ENCODE peak calls at places on chromosomes 4 and X, in ten cellular contexts. One of them, this sample, is unnamed.

GRCh38 chrX:102624105-102624504 is 24.8 kb downstream of the ARMCX5 start:
- DNase-seq in SK-N-SH: no peak
- DNase-seq in upper lobe of left lung: no peak
- DNase-seq in GM12878: no peak
- DNase-seq in stomach: no peak
- DNase-seq in HepG2: no peak
- DNase-seq in tibial nerve: no peak
- DNase-seq in suprapubic skin: no peak
- DNase-seq in A549: no peak
- DNase-seq in transverse colon: no peak
- DNase-seq in this sample: no peak

GRCh38 chrX:16433021-16433420 is 216.9 kb upstream of the S100G start:
- DNase-seq in A549: no peak
- DNase-seq in suprapubic skin: no peak
- DNase-seq in upper lobe of left lung: no peak
- DNase-seq in tibial nerve: no peak
- DNase-seq in GM12878: no peak
- DNase-seq in SK-N-SH: no peak
- DNase-seq in transverse colon: no peak
- DNase-seq in stomach: no peak
- DNase-seq in HepG2: no peak
- DNase-seq in this sample: no peak

GRCh38 chr4:168803727-168804126 is 206.3 kb downstream of the CBR4 start:
- DNase-seq in suprapubic skin: no peak
- DNase-seq in stomach: no peak
- DNase-seq in A549: no peak
- DNase-seq in GM12878: no peak
- DNase-seq in transverse colon: no peak
- DNase-seq in SK-N-SH: no peak
- DNase-seq in tibial nerve: no peak
- DNase-seq in HepG2: no peak
- DNase-seq in upper lobe of left lung: no peak
- DNase-seq in this sample: no peak

GRCh38 chr4:114601304-114602052 is 2.9 kb downstream of the UGT8 start:
- DNase-seq in suprapubic skin: no peak
- DNase-seq in GM12878: peak
- DNase-seq in upper lobe of left lung: no peak
- DNase-seq in A549: no peak
- DNase-seq in tibial nerve: no peak
- DNase-seq in stomach: no peak
- DNase-seq in HepG2: no peak
- DNase-seq in SK-N-SH: no peak
- DNase-seq in transverse colon: no peak
- DNase-seq in this sample: no peak

GRCh38 chr4:142656178-142656577 is 189.9 kb downstream of the INPP4B start:
- DNase-seq in suprapubic skin: no peak
- DNase-seq in stomach: no peak
- DNase-seq in tibial nerve: no peak
- DNase-seq in GM12878: no peak
- DNase-seq in transverse colon: no peak
- DNase-seq in A549: no peak
- DNase-seq in HepG2: no peak
- DNase-seq in upper lobe of left lung: no peak
- DNase-seq in SK-N-SH: no peak
- DNase-seq in this sample: no peak

GRCh38 chr4:2263701-2264321 is 1.9 kb upstream of the MXD4 start:
- DNase-seq in stomach: no peak
- DNase-seq in SK-N-SH: no peak
- DNase-seq in GM12878: no peak
- DNase-seq in suprapubic skin: no peak
- DNase-seq in HepG2: no peak
- DNase-seq in A549: no peak
- DNase-seq in transverse colon: no peak
- DNase-seq in tibial nerve: no peak
- DNase-seq in upper lobe of left lung: no peak
- DNase-seq in this sample: peak

GRCh38 chr4:151604238-151604637 is 156.6 kb downstream of the GATB start:
- DNase-seq in transverse colon: no peak
- DNase-seq in tibial nerve: no peak
- DNase-seq in stomach: no peak
- DNase-seq in upper lobe of left lung: no peak
- DNase-seq in suprapubic skin: no peak
- DNase-seq in HepG2: no peak
- DNase-seq in SK-N-SH: peak
- DNase-seq in A549: peak
- DNase-seq in GM12878: no peak
- DNase-seq in this sample: no peak

GRCh38 chrX:136766785-136767103 is 14.0 kb downstream of the ARHGEF6 start:
- DNase-seq in SK-N-SH: no peak
- DNase-seq in stomach: no peak
- DNase-seq in upper lobe of left lung: no peak
- DNase-seq in suprapubic skin: no peak
- DNase-seq in A549: no peak
- DNase-seq in transverse colon: no peak
- DNase-seq in GM12878: no peak
- DNase-seq in tibial nerve: no peak
- DNase-seq in HepG2: no peak
- DNase-seq in this sample: peak

GRCh38 chr4:2832981-2833670 is 10.5 kb upstream of the ADD1 start:
- DNase-seq in tibial nerve: peak
- DNase-seq in stomach: peak
- DNase-seq in A549: no peak
- DNase-seq in SK-N-SH: no peak
- DNase-seq in suprapubic skin: peak
- DNase-seq in transverse colon: peak
- DNase-seq in upper lobe of left lung: no peak
- DNase-seq in GM12878: no peak
- DNase-seq in HepG2: no peak
- DNase-seq in this sample: peak

GRCh38 chr4:566508-567295 is 9.4 kb downstream of the TMEM271 start:
- DNase-seq in transverse colon: no peak
- DNase-seq in upper lobe of left lung: no peak
- DNase-seq in tibial nerve: no peak
- DNase-seq in stomach: no peak
- DNase-seq in suprapubic skin: no peak
- DNase-seq in HepG2: no peak
- DNase-seq in SK-N-SH: peak
- DNase-seq in A549: peak
- DNase-seq in GM12878: no peak
- DNase-seq in this sample: no peak

GRCh38 chrX:68671221-68671620 is 23.8 kb downstream of the STARD8 start:
- DNase-seq in A549: no peak
- DNase-seq in stomach: no peak
- DNase-seq in SK-N-SH: no peak
- DNase-seq in GM12878: no peak
- DNase-seq in upper lobe of left lung: no peak
- DNase-seq in transverse colon: no peak
- DNase-seq in tibial nerve: no peak
- DNase-seq in HepG2: no peak
- DNase-seq in suprapubic skin: no peak
- DNase-seq in this sample: no peak

GRCh38 chr4:139825523-139826014 is 159.9 kb downstream of the MGST2 start:
- DNase-seq in HepG2: no peak
- DNase-seq in A549: no peak
- DNase-seq in suprapubic skin: no peak
- DNase-seq in SK-N-SH: peak
- DNase-seq in GM12878: no peak
- DNase-seq in transverse colon: no peak
- DNase-seq in stomach: no peak
- DNase-seq in upper lobe of left lung: no peak
- DNase-seq in tibial nerve: no peak
- DNase-seq in this sample: no peak

GRCh38 chr4:189940178-189941004 is at the start of gene FRG1:
- DNase-seq in SK-N-SH: peak
- DNase-seq in GM12878: peak
- DNase-seq in HepG2: peak
- DNase-seq in A549: peak
- DNase-seq in suprapubic skin: peak
- DNase-seq in upper lobe of left lung: peak
- DNase-seq in stomach: peak
- DNase-seq in transverse colon: peak
- DNase-seq in tibial nerve: peak
- DNase-seq in this sample: peak

GRCh38 chr4:109559625-109559982 is 442 bp upstream of the MCUB start:
- DNase-seq in A549: peak
- DNase-seq in SK-N-SH: peak
- DNase-seq in stomach: no peak
- DNase-seq in HepG2: no peak
- DNase-seq in suprapubic skin: no peak
- DNase-seq in upper lobe of left lung: peak
- DNase-seq in tibial nerve: no peak
- DNase-seq in GM12878: no peak
- DNase-seq in transverse colon: peak
- DNase-seq in this sample: peak

GRCh38 chr4:179465131-179465797 is 2023.0 kb upstream of the AGA start:
- DNase-seq in transverse colon: no peak
- DNase-seq in A549: no peak
- DNase-seq in tibial nerve: no peak
- DNase-seq in GM12878: no peak
- DNase-seq in stomach: no peak
- DNase-seq in upper lobe of left lung: no peak
- DNase-seq in HepG2: no peak
- DNase-seq in SK-N-SH: no peak
- DNase-seq in suprapubic skin: no peak
- DNase-seq in this sample: no peak

GRCh38 chr4:113179996-113180395 is 130.5 kb downstream of the ANK2 start:
- DNase-seq in SK-N-SH: no peak
- DNase-seq in tibial nerve: no peak
- DNase-seq in upper lobe of left lung: no peak
- DNase-seq in A549: no peak
- DNase-seq in GM12878: no peak
- DNase-seq in HepG2: no peak
- DNase-seq in stomach: no peak
- DNase-seq in suprapubic skin: no peak
- DNase-seq in transverse colon: no peak
- DNase-seq in this sample: no peak
- TF ChIP-seq EP300 in SK-N-SH: no peak
- TF ChIP-seq EP300 in tibial nerve: no peak
- TF ChIP-seq EP300 in upper lobe of left lung: no peak
- TF ChIP-seq EP300 in A549: no peak
- TF ChIP-seq EP300 in GM12878: no peak
- TF ChIP-seq EP300 in HepG2: no peak
- TF ChIP-seq EP300 in stomach: no peak
- TF ChIP-seq EP300 in suprapubic skin: no peak
- TF ChIP-seq EP300 in transverse colon: no peak
- TF ChIP-seq EP300 in this sample: no peak

GRCh38 chr4:16262188-16262587 is 35.9 kb upstream of the TAPT1 start:
- DNase-seq in A549: no peak
- DNase-seq in suprapubic skin: no peak
- DNase-seq in upper lobe of left lung: no peak
- DNase-seq in stomach: no peak
- DNase-seq in GM12878: no peak
- DNase-seq in HepG2: no peak
- DNase-seq in SK-N-SH: no peak
- DNase-seq in transverse colon: no peak
- DNase-seq in tibial nerve: no peak
- DNase-seq in this sample: no peak

GRCh38 chr4:16257611-16258010 is 31.3 kb upstream of the TAPT1 start:
- DNase-seq in A549: no peak
- DNase-seq in SK-N-SH: no peak
- DNase-seq in tibial nerve: no peak
- DNase-seq in stomach: no peak
- DNase-seq in transverse colon: no peak
- DNase-seq in suprapubic skin: no peak
- DNase-seq in GM12878: no peak
- DNase-seq in upper lobe of left lung: no peak
- DNase-seq in HepG2: peak
- DNase-seq in this sample: no peak

GRCh38 chr4:16264798-16265197 is 38.5 kb upstream of the TAPT1 start:
- DNase-seq in A549: peak
- DNase-seq in HepG2: peak
- DNase-seq in upper lobe of left lung: no peak
- DNase-seq in GM12878: peak
- DNase-seq in tibial nerve: no peak
- DNase-seq in SK-N-SH: peak
- DNase-seq in transverse colon: no peak
- DNase-seq in stomach: no peak
- DNase-seq in suprapubic skin: no peak
- DNase-seq in this sample: no peak

GRCh38 chr4:16259531-16260246 is 33.4 kb upstream of the TAPT1 start:
- DNase-seq in A549: no peak
- DNase-seq in tibial nerve: no peak
- DNase-seq in GM12878: no peak
- DNase-seq in suprapubic skin: no peak
- DNase-seq in SK-N-SH: no peak
- DNase-seq in upper lobe of left lung: no peak
- DNase-seq in HepG2: no peak
- DNase-seq in transverse colon: no peak
- DNase-seq in stomach: no peak
- DNase-seq in this sample: no peak

DNA sequence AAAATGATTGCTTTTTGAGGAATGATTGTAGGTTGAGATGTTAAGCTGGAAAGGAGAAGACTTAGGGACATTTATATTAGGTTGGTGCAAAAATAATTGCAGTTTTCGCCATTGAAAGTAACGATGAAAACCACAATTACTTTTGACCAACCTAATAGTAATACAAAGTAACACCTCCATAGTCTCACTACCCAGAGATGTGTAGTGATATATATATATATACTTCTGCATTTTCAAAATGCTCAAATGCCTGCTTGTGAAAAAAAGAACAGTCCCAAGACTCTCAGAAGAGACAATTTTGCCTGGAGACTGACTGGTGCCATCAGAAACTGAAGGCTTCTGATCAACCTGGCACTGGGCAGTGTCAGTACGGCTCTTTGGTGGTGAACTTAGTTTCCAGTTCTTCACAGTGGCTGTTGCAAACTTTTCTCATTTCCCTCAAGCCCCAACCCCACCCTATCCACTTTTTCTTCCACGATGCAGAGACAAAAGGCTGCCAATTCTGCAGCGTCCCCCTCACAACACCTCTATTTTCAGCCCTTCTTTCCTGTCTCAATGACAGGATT is 35.1 kb upstream of the TAPT1 start:
- DNase-seq in SK-N-SH: no peak
- DNase-seq in tibial nerve: no peak
- DNase-seq in suprapubic skin: no peak
- DNase-seq in transverse colon: no peak
- DNase-seq in GM12878: no peak
- DNase-seq in HepG2: no peak
- DNase-seq in A549: no peak
- DNase-seq in stomach: no peak
- DNase-seq in upper lobe of left lung: no peak
- DNase-seq in this sample: no peak
- TF ChIP-seq EP300 in SK-N-SH: no peak
- TF ChIP-seq EP300 in tibial nerve: no peak
- TF ChIP-seq EP300 in suprapubic skin: no peak
- TF ChIP-seq EP300 in transverse colon: no peak
- TF ChIP-seq EP300 in GM12878: no peak
- TF ChIP-seq EP300 in HepG2: no peak
- TF ChIP-seq EP300 in A549: no peak
- TF ChIP-seq EP300 in stomach: no peak
- TF ChIP-seq EP300 in upper lobe of left lung: no peak
- TF ChIP-seq EP300 in this sample: no peak

GRCh38 chr4:121943941-121944340 is 7.9 kb downstream of the TRPC3 start:
- DNase-seq in tibial nerve: no peak
- DNase-seq in upper lobe of left lung: no peak
- DNase-seq in A549: no peak
- DNase-seq in transverse colon: no peak
- DNase-seq in SK-N-SH: peak
- DNase-seq in stomach: no peak
- DNase-seq in GM12878: no peak
- DNase-seq in suprapubic skin: no peak
- DNase-seq in HepG2: peak
- DNase-seq in this sample: no peak
- TF ChIP-seq EP300 in tibial nerve: no peak
- TF ChIP-seq EP300 in upper lobe of left lung: no peak
- TF ChIP-seq EP300 in A549: no peak
- TF ChIP-seq EP300 in transverse colon: no peak
- TF ChIP-seq EP300 in SK-N-SH: no peak
- TF ChIP-seq EP300 in stomach: no peak
- TF ChIP-seq EP300 in GM12878: no peak
- TF ChIP-seq EP300 in suprapubic skin: no peak
- TF ChIP-seq EP300 in HepG2: no peak
- TF ChIP-seq EP300 in this sample: no peak

GRCh38 chrX:131704136-131704695 is 160.3 kb downstream of the OR13H1 start:
- DNase-seq in suprapubic skin: no peak
- DNase-seq in GM12878: peak
- DNase-seq in tibial nerve: no peak
- DNase-seq in stomach: peak
- DNase-seq in upper lobe of left lung: no peak
- DNase-seq in SK-N-SH: peak
- DNase-seq in HepG2: no peak
- DNase-seq in transverse colon: peak
- DNase-seq in A549: peak
- DNase-seq in this sample: peak
- TF ChIP-seq EP300 in suprapubic skin: no peak
- TF ChIP-seq EP300 in GM12878: no peak
- TF ChIP-seq EP300 in tibial nerve: no peak
- TF ChIP-seq EP300 in stomach: no peak
- TF ChIP-seq EP300 in upper lobe of left lung: no peak
- TF ChIP-seq EP300 in SK-N-SH: peak
- TF ChIP-seq EP300 in HepG2: no peak
- TF ChIP-seq EP300 in transverse colon: no peak
- TF ChIP-seq EP300 in A549: no peak
- TF ChIP-seq EP300 in this sample: no peak

This sample was measured in ovary.